ENCODE peak calls at places on chromosome 21, in five cellular contexts. I is hepatocyte, X is Peyer's patch, Y is cardiac muscle cell, K is psoas muscle. M is an unnamed sample.

GRCh38 chr21:43271452-43272020 is 102.7 kb downstream of the CRYAA start:
- DNase-seq in X (no peak), I (no peak), K (peak), Y (no peak), M (peak)

GRCh38 chr21:28833181-28833580 is 159.5 kb downstream of the LTN1 start:
- DNase-seq in K (no peak), X (no peak), I (no peak), Y (no peak), M (no peak)

GRCh38 chr21:44018127-44018526 is 6.0 kb downstream of the TRAPPC10 start:
- DNase-seq in X (no peak), K (no peak), I (no peak), Y (no peak), M (no peak)

GRCh38 chr21:17264182-17264581 is 248.7 kb upstream of the CXADR start:
- DNase-seq in Y (no peak), I (no peak), X (no peak), K (no peak), M (no peak)

GRCh38 chr21:29078884-29079765 is 5.7 kb upstream of the CCT8 start:
- DNase-seq in K (no peak), Y (no peak), I (no peak), X (peak), M (peak)

GRCh38 chr21:44880762-44881585 is 7.5 kb upstream of the PTTG1IP start:
- DNase-seq in K (peak), Y (no peak), X (no peak), I (no peak), M (no peak)

GRCh38 chr21:35646606-35647005 is 413.7 kb downstream of the SETD4 start:
- DNase-seq in X (no peak), Y (no peak), I (no peak), K (no peak), M (no peak)

GRCh38 chr21:17527240-17527639 is 14.4 kb downstream of the CXADR start:
- DNase-seq in K (no peak), I (peak), Y (no peak), X (no peak), M (no peak)

GRCh38 chr21:28962465-28962864 is 30.2 kb downstream of the LTN1 start:
- DNase-seq in X (no peak), Y (no peak), I (no peak), K (no peak), M (no peak)

GRCh38 chr21:44524412-44525371 is 15.3 kb downstream of the KRTAP10-1 start:
- DNase-seq in Y (no peak), X (no peak), I (no peak), K (no peak), M (no peak)

GRCh38 chr21:27954806-27955205 is 987.9 kb upstream of the ADAMTS5 start:
- DNase-seq in I (peak), X (no peak), K (no peak), Y (no peak), M (no peak)

GRCh38 chr21:35628331-35628730 is 432.0 kb downstream of the SETD4 start:
- DNase-seq in K (no peak), I (no peak), Y (no peak), X (no peak), M (no peak)

GRCh38 chr21:30831194-30831765 is 1.7 kb upstream of the KRTAP7-1 start:
- DNase-seq in X (no peak), I (peak), K (no peak), Y (peak), M (no peak)

GRCh38 chr21:28239345-28239744 is 753.3 kb downstream of the LTN1 start:
- DNase-seq in X (no peak), I (no peak), K (no peak), Y (peak), M (no peak)

GRCh38 chr21:29753216-29753615 is 186.6 kb downstream of the GRIK1 start:
- DNase-seq in X (no peak), I (no peak), K (no peak), Y (no peak), M (no peak)

GRCh38 chr21:29351691-29352090 is 53.0 kb downstream of the BACH1 start:
- DNase-seq in Y (peak), X (no peak), K (no peak), I (no peak), M (no peak)

GRCh38 chr21:33924079-33924765 is 8.6 kb upstream of the ATP5PO start:
- DNase-seq in Y (peak), X (peak), I (peak), K (peak), M (peak)
- TF ChIP-seq CTCF in Y (peak), X (peak), I (peak), K (peak), M (peak)

GRCh38 chr21:42124826-42125570 is 53.9 kb downstream of the UMODL1 start:
- DNase-seq in K (no peak), I (no peak), Y (no peak), X (no peak), M (no peak)

GRCh38 chr21:42127164-42128125 is 56.3 kb downstream of the UMODL1 start:
- DNase-seq in Y (no peak), X (no peak), K (no peak), I (no peak), M (peak)

GRCh38 chr21:42123509-42123908 is 52.4 kb downstream of the UMODL1 start:
- DNase-seq in Y (no peak), I (no peak), X (no peak), K (no peak), M (no peak)

GRCh38 chr21:42124081-42124480 is 53.0 kb downstream of the UMODL1 start:
- DNase-seq in K (no peak), I (no peak), Y (no peak), X (no peak), M (no peak)

DNA sequence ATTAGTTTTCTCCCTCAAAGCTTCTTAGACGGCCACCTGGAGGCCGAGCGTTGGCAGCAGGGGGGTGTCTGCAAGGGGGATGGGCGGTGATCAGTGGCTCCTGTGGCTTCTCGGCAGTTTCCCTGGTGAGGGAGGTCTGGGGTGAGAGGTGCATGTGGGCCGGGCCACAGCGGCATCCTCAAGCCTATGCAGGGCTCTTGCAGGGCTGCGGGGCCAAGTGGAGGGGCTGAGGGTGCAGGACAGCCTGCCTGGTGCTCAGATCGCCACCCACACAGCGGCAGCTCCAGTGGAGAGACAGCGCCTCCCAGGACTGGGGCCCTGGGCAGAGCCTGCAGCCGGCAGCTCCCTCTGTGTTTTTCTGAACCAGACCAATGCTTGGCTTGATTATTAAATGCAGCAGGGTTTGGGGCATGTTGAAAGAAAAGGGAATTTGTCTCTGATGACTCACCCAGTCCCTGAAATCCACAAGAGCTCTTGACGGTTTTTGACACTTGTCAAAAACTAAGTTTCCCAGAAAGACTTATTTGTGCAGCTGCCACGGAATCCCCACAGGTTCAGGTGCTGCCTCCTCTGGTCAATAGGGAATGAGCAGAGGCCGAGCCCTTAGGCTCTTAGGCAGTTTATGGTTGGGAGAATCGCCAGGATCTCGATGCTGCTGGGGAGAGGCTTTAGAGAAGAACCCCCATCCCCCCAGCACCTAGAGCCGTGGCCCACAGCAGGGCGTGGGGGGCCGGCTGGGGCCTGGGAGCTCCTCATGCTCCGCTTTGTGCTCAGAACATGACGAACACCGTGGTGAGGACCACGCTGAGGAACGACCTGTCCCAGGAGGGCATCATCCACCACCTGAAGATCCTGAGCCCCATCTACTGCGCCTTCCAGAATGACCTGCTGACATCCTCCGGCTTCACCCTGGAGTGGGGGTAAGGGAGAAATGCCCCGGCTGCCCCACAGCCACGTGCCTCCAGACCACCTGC is 54.7 kb downstream of the UMODL1 start:
- DNase-seq in I (peak), K (no peak), Y (no peak), X (no peak), M (no peak)
- TF ChIP-seq CTCF in I (peak), K (no peak), Y (peak), X (no peak), M (no peak)

DNA sequence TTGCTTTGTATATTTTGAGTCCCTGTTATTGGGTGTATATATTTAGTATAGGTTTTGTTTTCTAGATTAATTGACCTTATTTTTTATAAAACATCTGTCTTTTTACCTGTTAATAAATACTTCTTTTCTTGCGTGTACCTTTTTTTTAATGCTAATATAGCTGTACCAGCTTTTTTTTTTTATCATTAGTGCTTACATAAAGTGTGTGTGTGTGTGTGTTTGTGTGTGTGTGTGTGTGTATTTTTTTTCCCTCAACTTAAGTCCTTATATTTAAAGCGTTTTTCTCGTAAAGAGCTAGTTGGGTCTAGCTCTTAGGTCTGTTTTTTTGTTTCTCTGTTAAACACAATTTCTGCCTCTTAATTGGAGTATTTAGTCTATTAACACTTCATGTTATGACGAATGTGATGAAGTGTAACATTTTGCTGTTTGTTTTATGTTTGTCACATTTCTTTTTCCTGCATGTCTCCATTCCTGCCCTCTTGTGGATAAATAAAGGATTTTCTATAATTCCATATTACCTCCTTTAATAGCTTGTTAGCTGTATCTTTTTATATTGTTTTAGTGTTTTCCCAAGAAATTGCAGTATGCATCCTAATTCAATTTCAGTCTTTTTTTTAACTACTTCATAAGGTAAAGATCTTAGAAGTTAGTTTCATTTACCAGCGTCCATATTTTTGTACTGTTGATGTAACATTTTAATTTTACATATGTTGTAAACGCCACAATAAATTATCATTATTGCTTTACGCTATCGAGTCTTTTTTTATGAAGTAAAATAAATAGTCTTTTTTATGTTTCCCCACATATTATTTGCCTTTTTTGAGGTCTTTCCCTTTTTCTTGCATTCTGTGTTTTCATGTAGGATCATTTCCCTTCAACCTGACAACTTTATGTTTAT is 4.3 kb downstream of the PRMT2 start:
- DNase-seq in K (no peak), I (no peak), X (no peak), Y (no peak), M (no peak)
- TF ChIP-seq CTCF in K (peak), I (peak), X (peak), Y (peak), M (peak)

GRCh38 chr21:15894596-15894995 is 164.8 kb downstream of the USP25 start:
- DNase-seq in K (no peak), Y (no peak), X (no peak), I (no peak), M (no peak)
- TF ChIP-seq CTCF in K (peak), Y (peak), X (no peak), I (peak), M (no peak)

GRCh38 chr21:37644666-37645065 is 271.6 kb downstream of the KCNJ6 start:
- DNase-seq in K (no peak), Y (no peak), I (no peak), X (no peak), M (no peak)

GRCh38 chr21:37647781-37648180 is 268.5 kb downstream of the KCNJ6 start:
- DNase-seq in Y (no peak), I (no peak), X (no peak), K (no peak), M (no peak)

GRCh38 chr21:37645848-37646247 is 270.4 kb downstream of the KCNJ6 start:
- DNase-seq in I (no peak), Y (no peak), X (no peak), K (no peak), M (no peak)

GRCh38 chr21:37639756-37640155 is 273.2 kb downstream of the DYRK1A start:
- DNase-seq in I (no peak), K (no peak), X (no peak), Y (no peak), M (no peak)

GRCh38 chr21:37642493-37642892 is 273.8 kb downstream of the KCNJ6 start:
- DNase-seq in Y (peak), X (no peak), K (no peak), I (peak), M (no peak)
- TF ChIP-seq CTCF in Y (no peak), X (no peak), K (peak), I (peak), M (no peak)

DNA sequence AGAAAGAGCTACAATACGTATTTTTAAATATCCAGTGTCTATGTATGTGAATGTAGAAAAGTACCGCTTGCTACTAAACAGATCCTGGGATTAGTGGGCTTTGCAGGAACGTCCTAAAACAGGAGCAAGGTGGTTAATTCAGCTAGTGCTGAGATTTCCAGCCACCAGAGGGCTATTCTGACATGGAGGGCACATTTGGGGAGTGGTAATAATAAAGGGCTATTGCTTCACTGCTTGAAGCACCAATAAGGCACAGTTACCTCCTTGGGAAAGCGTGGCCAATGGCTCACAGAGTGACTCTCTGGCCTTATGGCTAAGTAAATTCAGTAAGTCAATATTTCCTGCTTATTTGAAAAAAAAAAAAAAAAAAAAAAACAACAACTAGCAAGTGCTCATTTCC is 152.4 kb downstream of the GABPA start:
- DNase-seq in Y (no peak), X (no peak), K (no peak), I (no peak), M (no peak)
- TF ChIP-seq CTCF in Y (no peak), X (no peak), K (no peak), I (no peak), M (no peak)

GRCh38 chr21:32560896-32561295 is 24.4 kb downstream of the TCP10L start:
- DNase-seq in I (no peak), X (no peak), K (no peak), Y (no peak), M (no peak)

GRCh38 chr21:32562915-32563314 is 22.4 kb downstream of the TCP10L start:
- DNase-seq in I (no peak), Y (no peak), X (no peak), K (no peak), M (no peak)

GRCh38 chr21:32565856-32566465 is 19.4 kb downstream of the TCP10L start:
- DNase-seq in Y (no peak), K (no peak), X (no peak), I (no peak), M (no peak)

GRCh38 chr21:32559004-32559610 is 26.2 kb downstream of the TCP10L start:
- DNase-seq in I (no peak), Y (no peak), K (no peak), X (no peak), M (no peak)

GRCh38 chr21:32562426-32562825 is 22.9 kb downstream of the TCP10L start:
- DNase-seq in I (peak), X (no peak), Y (peak), K (no peak), M (no peak)
- TF ChIP-seq CTCF in I (peak), X (no peak), Y (peak), K (peak), M (no peak)

DNA sequence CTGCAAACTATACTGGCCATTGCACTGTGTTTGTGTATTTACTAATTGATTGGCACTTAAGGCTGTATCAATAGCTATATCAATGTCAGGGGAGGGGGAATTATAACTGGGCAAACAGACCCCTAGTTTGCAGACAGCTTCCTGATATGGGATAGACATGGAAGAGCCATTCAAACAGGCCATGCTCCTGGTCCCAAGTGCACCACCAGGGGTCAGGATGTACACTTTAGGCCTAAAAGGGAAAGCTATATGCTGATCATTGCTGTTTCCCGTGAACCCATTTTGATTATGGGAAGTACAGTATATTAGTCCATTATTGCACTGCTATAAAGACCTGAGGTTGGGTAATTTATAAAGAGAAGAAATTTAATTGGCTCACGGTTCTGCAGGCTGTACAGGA is 125.0 kb upstream of the BACE2 start:
- DNase-seq in I (no peak), K (no peak), X (no peak), Y (no peak), M (no peak)
- TF ChIP-seq CTCF in I (no peak), K (no peak), X (no peak), Y (peak), M (no peak)

GRCh38 chr21:37257526-37257966 is 9.6 kb downstream of the VPS26C start:
- DNase-seq in I (no peak), K (peak), X (peak), Y (no peak), M (no peak)
- TF ChIP-seq CTCF in I (no peak), K (no peak), X (no peak), Y (no peak), M (no peak)